ENCODE peak calls at places on chromosomes 3 and 15, in nine cellular contexts. E is foreskin fibroblast; A is HuH-7; R is stromal cell of bone marrow; S is NCI-H82; I is T-helper 17 cell; H is stimulated activated CD8-positive, alpha-beta memory T cell treated with anti-CD3 and anti-CD28 coated beads, Interleukin-12 subunit alpha, Interleukin-12 subunit beta, amount 100 ng/mL, for 4 hours; M is C1 segment of cervical spinal cord; B is activated naive CD4-positive, alpha-beta T cell treated with Interleukin-2 at 50 U/mL for 16 hours. W is an unnamed sample.

GRCh38 chr15:98163319-98164030 is 203.0 kb downstream of the ARRDC4 start:
- DNase-seq in E (peak; percentile 6), A (no peak), R (no peak), S (no peak), I (no peak), H (no peak), M (no peak), B (no peak), W (no peak)

GRCh38 chr3:33440328-33440577 is at the start of gene UBP1:
- DNase-seq in E (no peak), A (no peak), R (no peak), S (no peak), I (no peak), H (no peak), M (peak; percentile 100), B (no peak), W (peak; percentile 100)

GRCh38 chr3:183354325-183354831 is 74.0 kb downstream of the MCF2L2 start:
- DNase-seq in E (no peak), A (no peak), R (no peak), S (no peak), I (no peak), H (no peak), M (no peak), B (no peak), W (no peak)

GRCh38 chr15:88656760-88657221 is 18.0 kb downstream of the ISG20 start:
- DNase-seq in E (no peak), A (no peak), R (no peak), S (no peak), I (no peak), H (no peak), M (no peak), B (no peak), W (no peak)

GRCh38 chr3:8870134-8870533 is 93.1 kb downstream of the RAD18 start:
- DNase-seq in E (no peak), A (no peak), R (no peak), S (no peak), I (no peak), H (no peak), M (no peak), B (no peak), W (no peak)

GRCh38 chr15:52392008-52392687 is 96.5 kb upstream of the MYO5C start:
- DNase-seq in E (peak; percentile 81), A (no peak), R (peak; percentile 75), S (no peak), I (no peak), H (no peak), M (no peak), B (no peak), W (no peak)

GRCh38 chr3:98553021-98553563 is 21.3 kb downstream of the GPR15 start:
- DNase-seq in E (no peak), A (no peak), R (no peak), S (no peak), I (no peak), H (no peak), M (no peak), B (no peak), W (no peak)

GRCh38 chr3:94115482-94115881 is 52.6 kb downstream of the NSUN3 start:
- DNase-seq in E (peak; percentile 62), A (no peak), R (no peak), S (peak; percentile 69), I (no peak), H (no peak), M (no peak), B (no peak), W (no peak)

GRCh38 chr15:73965730-73966103 is 26.4 kb downstream of the STOML1 start:
- DNase-seq in E (peak; percentile 76), A (no peak), R (no peak), S (no peak), I (no peak), H (no peak), M (no peak), B (no peak), W (no peak)

GRCh38 chr3:1269808-1270207 is 177.0 kb downstream of the CNTN6 start:
- DNase-seq in E (no peak), A (no peak), R (no peak), S (no peak), I (no peak), H (no peak), M (no peak), B (no peak), W (no peak)

W was measured in upper lobe of right lung.